ENCODE peak calls at places on chromosome 4, in ten cellular contexts. E, Q, O, Z, J, P, C, I, B and S are unnamed samples.

GRCh38 chr4:76256032-76256431 is 4.5 kb downstream of the FAM47E start:
- DNase-seq in E (no peak), Q (no peak), O (no peak), Z (no peak), J (no peak), P (no peak), C (no peak), I (no peak), B (no peak), S (no peak)

GRCh38 chr4:185424905-185425599 is 712 bp downstream of the UFSP2 start:
- DNase-seq in E (no peak), Q (peak), O (no peak), Z (peak), J (no peak), P (no peak), C (no peak), I (no peak), B (peak), S (no peak)

GRCh38 chr4:189802884-189803283 is 137.8 kb upstream of the FRG1 start:
- DNase-seq in E (no peak), Q (peak), O (no peak), Z (peak), J (no peak), P (no peak), C (no peak), I (no peak), B (no peak), S (no peak)

GRCh38 chr4:41806807-41807206 is 58.3 kb upstream of the PHOX2B start:
- DNase-seq in E (no peak), Q (no peak), O (no peak), Z (no peak), J (no peak), P (no peak), C (no peak), I (no peak), B (no peak), S (no peak)

GRCh38 chr4:78653655-78654054 is 102.1 kb downstream of the ANXA3 start:
- DNase-seq in E (no peak), Q (no peak), O (no peak), Z (peak), J (peak), P (no peak), C (no peak), I (no peak), B (no peak), S (no peak)

GRCh38 chr4:184253072-184253420 is 35.4 kb upstream of the ENPP6 start:
- DNase-seq in E (no peak), Q (no peak), O (no peak), Z (no peak), J (no peak), P (no peak), C (no peak), I (peak), B (no peak), S (no peak)

GRCh38 chr4:74504212-74504611 is 59.3 kb downstream of the AREG start:
- DNase-seq in E (no peak), Q (no peak), O (no peak), Z (no peak), J (peak), P (no peak), C (no peak), I (no peak), B (peak), S (no peak)

GRCh38 chr4:160492181-160492580 is 1389.3 kb downstream of the RAPGEF2 start:
- DNase-seq in E (no peak), Q (no peak), O (no peak), Z (no peak), J (no peak), P (no peak), C (no peak), I (no peak), B (no peak), S (no peak)

GRCh38 chr4:166535865-166536264 is 662.8 kb downstream of the TLL1 start:
- DNase-seq in E (no peak), Q (no peak), O (no peak), Z (peak), J (no peak), P (no peak), C (no peak), I (no peak), B (peak), S (no peak)

GRCh38 chr4:4875611-4876010 is 16.1 kb downstream of the MSX1 start:
- DNase-seq in E (no peak), Q (no peak), O (no peak), Z (no peak), J (no peak), P (no peak), C (no peak), I (no peak), B (no peak), S (no peak)

GRCh38 chr4:1210241-1210841 is 38.0 kb upstream of the SPON2 start:
- DNase-seq in E (no peak), Q (no peak), O (no peak), Z (no peak), J (no peak), P (no peak), C (no peak), I (no peak), B (no peak), S (no peak)

GRCh38 chr4:176781739-176782100 is 11.0 kb downstream of the VEGFC start:
- DNase-seq in E (no peak), Q (no peak), O (no peak), Z (no peak), J (no peak), P (no peak), C (no peak), I (no peak), B (no peak), S (no peak)

GRCh38 chr4:48343531-48343930 is 2.2 kb downstream of the SLAIN2 start:
- DNase-seq in E (no peak), Q (no peak), O (no peak), Z (no peak), J (peak), P (no peak), C (no peak), I (no peak), B (peak), S (no peak)

GRCh38 chr4:37889849-37890500 is 909 bp upstream of the TBC1D1 start:
- DNase-seq in E (no peak), Q (peak), O (no peak), Z (peak), J (peak), P (no peak), C (no peak), I (no peak), B (peak), S (no peak)

GRCh38 chr4:172543249-172543648 is 625.4 kb upstream of the GALNT7 start:
- DNase-seq in E (no peak), Q (no peak), O (no peak), Z (peak), J (no peak), P (no peak), C (no peak), I (no peak), B (no peak), S (no peak)

GRCh38 chr4:150150545-150151156 is 72.4 kb downstream of the DCLK2 start:
- DNase-seq in E (no peak), Q (no peak), O (no peak), Z (no peak), J (no peak), P (no peak), C (no peak), I (no peak), B (no peak), S (no peak)

GRCh38 chr4:102586644-102587021 is 85.5 kb downstream of the NFKB1 start:
- DNase-seq in E (no peak), Q (no peak), O (no peak), Z (no peak), J (no peak), P (no peak), C (no peak), I (peak), B (no peak), S (no peak)

GRCh38 chr4:148030486-148030885 is 298.6 kb downstream of the ARHGAP10 start:
- DNase-seq in E (no peak), Q (no peak), O (no peak), Z (no peak), J (peak), P (no peak), C (no peak), I (no peak), B (peak), S (no peak)

GRCh38 chr4:176769519-176769918 is 23.2 kb downstream of the VEGFC start:
- DNase-seq in E (no peak), Q (no peak), O (no peak), Z (no peak), J (peak), P (no peak), C (no peak), I (no peak), B (peak), S (no peak)

GRCh38 chr4:126364290-126364978 is 1049.7 kb downstream of the FAT4 start:
- DNase-seq in E (no peak), Q (no peak), O (no peak), Z (peak), J (peak), P (no peak), C (no peak), I (no peak), B (no peak), S (no peak)

GRCh38 chr4:121408-122084 is 2.8 kb upstream of the ZNF718 start:
- DNase-seq in E (no peak), Q (no peak), O (no peak), Z (no peak), J (no peak), P (no peak), C (no peak), I (no peak), B (no peak), S (no peak)

GRCh38 chr4:103105558-103106356 is 6.1 kb upstream of the BDH2 start:
- DNase-seq in E (no peak), Q (no peak), O (no peak), Z (no peak), J (peak), P (no peak), C (no peak), I (no peak), B (peak), S (no peak)

GRCh38 chr4:169024762-169025161 is 14.7 kb upstream of the CBR4 start:
- DNase-seq in E (peak), Q (no peak), O (no peak), Z (peak), J (peak), P (no peak), C (no peak), I (no peak), B (peak), S (no peak)